ENCODE peak calls at places on chromosomes 12 and 14, in eight cellular contexts. B is Peyer's patch, P is endothelial cell of umbilical vein, D is uterus, O is prostate gland, N is HCT116, E is thyroid gland, X is gastrocnemius medialis. Z is an unnamed sample.

GRCh38 chr12:86698581-86698980 is 442.4 kb upstream of the MGAT4C start:
- DNase-seq in B (no peak), P (no peak), D (no peak), O (no peak), N (no peak), E (no peak), X (no peak), Z (no peak)

GRCh38 chr12:56763753-56764657 is 881 bp downstream of the HSD17B6 start:
- DNase-seq in B (no peak), P (no peak), D (no peak), O (no peak), N (no peak), E (no peak), X (no peak), Z (no peak)

GRCh38 chr14:31898835-31899528 is 178.1 kb upstream of the ARHGAP5 start:
- DNase-seq in B (no peak), P (no peak), D (no peak), O (no peak), N (no peak), E (no peak), X (no peak), Z (no peak)

GRCh38 chr14:65864549-65864948 is 452.0 kb downstream of the FUT8 start:
- DNase-seq in B (no peak), P (no peak), D (no peak), O (no peak), N (no peak), E (no peak), X (no peak), Z (no peak)

GRCh38 chr14:43697003-43697402 is 810.1 kb downstream of the FSCB start:
- DNase-seq in B (no peak), P (no peak), D (no peak), O (no peak), N (no peak), E (no peak), X (no peak), Z (no peak)

GRCh38 chr12:94980577-94980976 is 22.9 kb downstream of the NDUFA12 start:
- DNase-seq in B (no peak), P (peak), D (no peak), O (no peak), N (no peak), E (no peak), X (no peak), Z (no peak)

GRCh38 chr14:25111061-25111601 is 61.2 kb upstream of the STXBP6 start:
- DNase-seq in B (no peak), P (no peak), D (no peak), O (no peak), N (no peak), E (peak), X (no peak), Z (no peak)

GRCh38 chr12:57218030-57218853 is 1.6 kb downstream of the NXPH4 start:
- DNase-seq in B (no peak), P (no peak), D (no peak), O (peak), N (no peak), E (no peak), X (no peak), Z (no peak)

GRCh38 chr14:56650075-56650474 is 70.5 kb downstream of the TMEM260 start:
- DNase-seq in B (no peak), P (peak), D (no peak), O (no peak), N (no peak), E (no peak), X (no peak), Z (peak)

GRCh38 chr12:57215668-57216013 is 953 bp upstream of the NXPH4 start:
- DNase-seq in B (no peak), P (no peak), D (no peak), O (no peak), N (no peak), E (no peak), X (no peak), Z (no peak)

GRCh38 chr12:104669851-104670337 is 213.1 kb downstream of the CHST11 start:
- DNase-seq in B (no peak), P (no peak), D (peak), O (no peak), N (no peak), E (peak), X (no peak), Z (peak)

GRCh38 chr12:57182918-57183575 is 33.5 kb upstream of the NXPH4 start:
- DNase-seq in B (peak), P (peak), D (peak), O (peak), N (peak), E (peak), X (peak), Z (peak)

GRCh38 chr12:15979096-15980091 is 68.3 kb downstream of the DERA start:
- DNase-seq in B (peak), P (peak), D (no peak), O (no peak), N (no peak), E (peak), X (no peak), Z (no peak)

GRCh38 chr14:52355526-52355925 is 41.4 kb downstream of the PTGER2 start:
- DNase-seq in B (no peak), P (no peak), D (no peak), O (no peak), N (no peak), E (no peak), X (no peak), Z (no peak)

GRCh38 chr12:48119078-48119833 is at the start of gene PFKM:
- DNase-seq in B (peak), P (peak), D (peak), O (peak), N (peak), E (peak), X (peak), Z (peak)

GRCh38 chr12:58378038-58378437 is 436.7 kb downstream of the ATP23 start:
- DNase-seq in B (no peak), P (no peak), D (no peak), O (no peak), N (no peak), E (no peak), X (no peak), Z (no peak)

GRCh38 chr12:34394211-34395055 is 372.1 kb downstream of the ALG10 start:
- DNase-seq in B (peak), P (no peak), D (no peak), O (no peak), N (no peak), E (peak), X (peak), Z (peak)

GRCh38 chr12:132719954-132720324 is 9.3 kb downstream of the PGAM5 start:
- DNase-seq in B (no peak), P (no peak), D (no peak), O (no peak), N (no peak), E (no peak), X (no peak), Z (no peak)

GRCh38 chr12:26621932-26622331 is 211.1 kb downstream of the ITPR2 start:
- DNase-seq in B (no peak), P (no peak), D (no peak), O (no peak), N (no peak), E (no peak), X (no peak), Z (no peak)

GRCh38 chr12:108297895-108298760 is 41.0 kb downstream of the CMKLR1 start:
- DNase-seq in B (no peak), P (no peak), D (no peak), O (no peak), N (no peak), E (no peak), X (no peak), Z (no peak)

GRCh38 chr14:52325126-52325525 is 11.0 kb downstream of the PTGER2 start:
- DNase-seq in B (no peak), P (no peak), D (no peak), O (no peak), N (no peak), E (no peak), X (no peak), Z (no peak)

GRCh38 chr12:93591137-93591868 is 18.8 kb downstream of the SOCS2 start:
- DNase-seq in B (peak), P (peak), D (peak), O (peak), N (peak), E (peak), X (peak), Z (peak)

GRCh38 chr12:120292661-120293531 is at the start of gene RNU4-1:
- DNase-seq in B (peak), P (peak), D (peak), O (peak), N (peak), E (peak), X (peak), Z (peak)

GRCh38 chr14:38866461-38866860 is 236.6 kb downstream of the SEC23A start:
- DNase-seq in B (no peak), P (peak), D (no peak), O (no peak), N (no peak), E (no peak), X (no peak), Z (no peak)

GRCh38 chr12:67634167-67634793 is 14.3 kb upstream of the DYRK2 start:
- DNase-seq in B (no peak), P (no peak), D (no peak), O (no peak), N (no peak), E (no peak), X (no peak), Z (no peak)

GRCh38 chr14:33539918-33540357 is 410.9 kb downstream of the EGLN3 start:
- DNase-seq in B (no peak), P (peak), D (no peak), O (no peak), N (no peak), E (no peak), X (no peak), Z (no peak)

GRCh38 chr12:76080017-76080728 is 4.3 kb downstream of the NAP1L1 start:
- DNase-seq in B (no peak), P (no peak), D (no peak), O (no peak), N (no peak), E (no peak), X (no peak), Z (no peak)

GRCh38 chr12:20400003-20400402 is 31.7 kb downstream of the PDE3A start:
- DNase-seq in B (no peak), P (no peak), D (no peak), O (no peak), N (no peak), E (no peak), X (no peak), Z (no peak)

GRCh38 chr14:68563256-68564131 is 229.4 kb downstream of the ZFP36L1 start:
- DNase-seq in B (no peak), P (no peak), D (peak), O (peak), N (no peak), E (peak), X (no peak), Z (no peak)

GRCh38 chr12:27826076-27826475 is 46.0 kb upstream of the MANSC4 start:
- DNase-seq in B (no peak), P (no peak), D (no peak), O (no peak), N (no peak), E (no peak), X (no peak), Z (no peak)

GRCh38 chr12:111756681-111757080 is 10.1 kb upstream of the ALDH2 start:
- DNase-seq in B (no peak), P (no peak), D (no peak), O (no peak), N (no peak), E (no peak), X (no peak), Z (no peak)

GRCh38 chr12:26651566-26652188 is 181.3 kb downstream of the ITPR2 start:
- DNase-seq in B (no peak), P (peak), D (peak), O (peak), N (peak), E (peak), X (no peak), Z (no peak)

GRCh38 chr12:116943419-116944372 is 32.9 kb downstream of the FBXW8 start:
- DNase-seq in B (no peak), P (no peak), D (no peak), O (no peak), N (no peak), E (peak), X (no peak), Z (no peak)

GRCh38 chr12:121796855-121797751 is 3.6 kb upstream of the RHOF start:
- DNase-seq in B (peak), P (peak), D (peak), O (peak), N (peak), E (peak), X (peak), Z (peak)

GRCh38 chr12:116381744-116382455 is 104.4 kb upstream of the MED13L start:
- DNase-seq in B (peak), P (peak), D (no peak), O (no peak), N (no peak), E (no peak), X (no peak), Z (no peak)

GRCh38 chr12:9227953-9228352 is 19.8 kb upstream of the PZP start:
- DNase-seq in B (no peak), P (no peak), D (no peak), O (no peak), N (no peak), E (no peak), X (no peak), Z (no peak)

GRCh38 chr12:14275886-14276285 is 89.6 kb upstream of the ATF7IP start:
- DNase-seq in B (no peak), P (no peak), D (no peak), O (no peak), N (no peak), E (no peak), X (no peak), Z (no peak)

GRCh38 chr12:14273911-14274306 is 91.6 kb upstream of the ATF7IP start:
- DNase-seq in B (no peak), P (no peak), D (no peak), O (no peak), N (no peak), E (no peak), X (no peak), Z (no peak)

GRCh38 chr12:14275111-14275510 is 90.4 kb upstream of the ATF7IP start:
- DNase-seq in B (no peak), P (no peak), D (no peak), O (no peak), N (no peak), E (no peak), X (no peak), Z (no peak)

GRCh38 chr12:14270392-14270791 is 95.1 kb upstream of the ATF7IP start:
- DNase-seq in B (no peak), P (no peak), D (no peak), O (no peak), N (no peak), E (no peak), X (no peak), Z (no peak)

GRCh38 chr12:14272954-14273910 is 92.2 kb upstream of the ATF7IP start:
- DNase-seq in B (no peak), P (no peak), D (no peak), O (peak), N (no peak), E (no peak), X (no peak), Z (no peak)
- TF ChIP-seq POLR2A in B (no peak), P (no peak), D (no peak), O (no peak), N (no peak), E (no peak), X (no peak), Z (no peak)

GRCh38 chr12:14960548-14961465 is 594 bp downstream of the ARHGDIB start:
- DNase-seq in B (no peak), P (peak), D (no peak), O (no peak), N (no peak), E (peak), X (no peak), Z (peak)
- H3K4me3 ChIP-seq in B (peak), P (peak), D (peak), O (peak), N (no peak), E (peak), X (peak), Z (peak)

GRCh38 chr12:124457287-124458219 is 109.9 kb downstream of the NCOR2 start:
- DNase-seq in B (no peak), P (no peak), D (peak), O (peak), N (no peak), E (peak), X (peak), Z (peak)
- TF ChIP-seq POLR2A in B (no peak), P (no peak), D (peak), O (no peak), N (no peak), E (no peak), X (peak), Z (no peak)

GRCh38 chr12:54220092-54220557 is 31.3 kb upstream of the SMUG1 start:
- DNase-seq in B (peak), P (peak), D (peak), O (peak), N (peak), E (peak), X (no peak), Z (no peak)
- H3K4me3 ChIP-seq in B (no peak), P (no peak), D (no peak), O (no peak), N (peak), E (no peak), X (no peak), Z (no peak)

DNA sequence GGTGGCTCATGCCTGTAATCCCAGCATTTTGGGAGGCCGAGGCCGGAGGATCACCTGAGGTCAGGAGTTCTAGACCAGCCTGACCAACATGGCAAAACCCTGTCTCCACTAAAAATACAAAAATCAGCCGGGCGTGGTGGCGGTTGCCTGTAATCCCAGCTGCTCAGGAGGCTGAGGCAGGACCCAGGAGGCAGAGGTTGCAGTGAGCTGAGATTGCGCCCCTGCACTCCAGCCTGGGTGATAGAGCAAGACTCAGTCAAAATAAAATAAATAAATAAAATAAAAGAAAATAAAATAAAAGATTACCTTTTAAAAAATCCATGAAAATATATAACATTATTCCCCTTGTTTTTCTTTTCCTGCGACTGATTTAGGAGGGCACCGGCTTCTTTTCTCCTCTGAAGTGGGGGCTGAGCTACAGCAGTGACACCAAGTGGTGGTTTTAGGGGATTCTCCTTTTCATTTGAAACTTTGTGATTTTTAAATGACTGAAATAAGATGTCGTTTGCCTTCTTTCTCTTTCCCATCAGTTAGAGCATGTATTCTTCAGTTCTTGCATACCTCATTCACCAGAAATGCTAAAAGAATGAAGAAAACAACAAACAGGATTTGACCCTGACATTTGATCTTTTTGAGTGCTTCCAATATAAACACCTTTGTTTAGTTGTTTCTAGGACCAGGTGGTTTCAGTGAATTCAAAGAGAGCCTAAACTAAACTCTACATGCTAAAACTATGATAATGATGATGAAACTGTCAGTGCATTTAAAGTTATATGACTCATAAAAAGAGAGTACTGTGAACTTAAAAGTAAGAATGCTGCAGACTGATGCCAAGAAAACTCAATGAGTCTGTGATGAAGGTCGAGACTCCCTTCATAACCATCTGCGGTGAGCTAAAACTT is 22.6 kb upstream of the PKP2 start:
- DNase-seq in B (no peak), P (peak), D (no peak), O (no peak), N (no peak), E (peak), X (no peak), Z (no peak)
- TF ChIP-seq POLR2A in B (no peak), P (no peak), D (no peak), O (no peak), N (no peak), E (no peak), X (no peak), Z (no peak)

GRCh38 chr12:107064243-107064642 is 29.1 kb downstream of the CRY1 start:
- DNase-seq in B (no peak), P (no peak), D (no peak), O (no peak), N (no peak), E (no peak), X (no peak), Z (no peak)

GRCh38 chr12:107064687-107065086 is 28.7 kb downstream of the CRY1 start:
- DNase-seq in B (no peak), P (no peak), D (no peak), O (no peak), N (no peak), E (no peak), X (no peak), Z (no peak)

GRCh38 chr12:107066686-107067085 is 26.7 kb downstream of the CRY1 start:
- DNase-seq in B (no peak), P (no peak), D (no peak), O (no peak), N (no peak), E (no peak), X (no peak), Z (no peak)
- H3K4me3 ChIP-seq in B (no peak), P (no peak), D (no peak), O (no peak), N (no peak), E (no peak), X (no peak), Z (no peak)

GRCh38 chr12:114681149-114681849 is 2.7 kb downstream of the TBX3 start:
- DNase-seq in B (no peak), P (no peak), D (no peak), O (no peak), N (no peak), E (no peak), X (no peak), Z (no peak)
- TF ChIP-seq POLR2A in B (no peak), P (no peak), D (no peak), O (no peak), N (no peak), E (no peak), X (no peak), Z (no peak)

DNA sequence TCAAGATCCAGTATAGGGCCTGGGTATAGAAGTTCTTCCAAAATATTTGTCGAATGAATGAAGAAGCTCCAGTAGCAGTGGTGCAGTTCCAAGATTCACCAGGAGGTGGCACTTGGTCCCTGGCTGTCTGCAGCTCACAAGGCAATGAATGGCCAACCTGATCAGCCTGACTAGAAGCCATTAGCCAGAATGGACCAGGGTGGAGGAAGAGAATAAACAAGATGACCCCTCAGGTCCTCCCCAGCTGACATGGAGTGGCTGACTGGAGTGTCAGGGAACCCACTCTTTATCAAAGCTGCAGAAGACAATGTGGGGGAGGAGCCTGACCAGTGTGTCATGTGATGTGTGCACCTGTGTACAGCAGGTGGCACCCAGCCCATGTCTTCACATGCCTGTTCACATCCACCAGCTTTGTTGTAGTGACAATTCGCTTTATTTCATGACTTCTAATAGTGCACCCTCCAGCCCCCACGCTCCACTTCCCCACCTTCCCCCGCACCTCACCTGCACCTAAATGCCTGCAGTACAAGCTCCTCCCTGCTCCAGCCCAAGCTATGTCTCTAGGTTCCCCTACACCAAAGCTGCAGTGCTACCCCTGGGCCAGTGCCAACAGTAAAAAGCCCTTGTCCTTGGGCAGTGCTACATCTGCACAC is 3.0 kb downstream of the LTBP2 start:
- DNase-seq in B (peak), P (peak), D (peak), O (peak), N (peak), E (peak), X (peak), Z (peak)
- H3K4me3 ChIP-seq in B (no peak), P (no peak), D (no peak), O (no peak), N (no peak), E (no peak), X (no peak), Z (no peak)